ENCODE peak calls at places on chromosome 9, in four cellular contexts. One of them, this sample, is unnamed.

GRCh38 chr9:115117999-115118470 is at the start of gene TNC:
- DNase-seq in endodermal cell: peak
- DNase-seq in Peyer's patch: peak
- DNase-seq in AG09319: no peak
- DNase-seq in this sample: no peak

GRCh38 chr9:130137870-130138653 is 34.1 kb upstream of the NCS1 start:
- DNase-seq in endodermal cell: peak
- DNase-seq in Peyer's patch: peak
- DNase-seq in AG09319: peak
- DNase-seq in this sample: no peak

GRCh38 chr9:6302417-6302816 is 25.8 kb upstream of the TPD52L3 start:
- DNase-seq in endodermal cell: no peak
- DNase-seq in Peyer's patch: no peak
- DNase-seq in AG09319: no peak
- DNase-seq in this sample: no peak

GRCh38 chr9:111965566-111966019 is 69.0 kb downstream of the UGCG start:
- DNase-seq in endodermal cell: no peak
- DNase-seq in Peyer's patch: no peak
- DNase-seq in AG09319: peak
- DNase-seq in this sample: no peak

GRCh38 chr9:83242066-83242465 is 179.1 kb upstream of the RASEF start:
- DNase-seq in endodermal cell: no peak
- DNase-seq in Peyer's patch: no peak
- DNase-seq in AG09319: no peak
- DNase-seq in this sample: no peak

GRCh38 chr9:36486454-36486932 is 86.2 kb upstream of the MELK start:
- DNase-seq in endodermal cell: no peak
- DNase-seq in Peyer's patch: peak
- DNase-seq in AG09319: no peak
- DNase-seq in this sample: peak

GRCh38 chr9:118331622-118332045 is 627.4 kb downstream of the TLR4 start:
- DNase-seq in endodermal cell: no peak
- DNase-seq in Peyer's patch: no peak
- DNase-seq in AG09319: no peak
- DNase-seq in this sample: no peak

GRCh38 chr9:25964239-25964638 is 286.0 kb upstream of the TUSC1 start:
- DNase-seq in endodermal cell: peak
- DNase-seq in Peyer's patch: no peak
- DNase-seq in AG09319: peak
- DNase-seq in this sample: no peak

GRCh38 chr9:88387035-88387732 is 1.1 kb upstream of the SPIN1 start:
- DNase-seq in endodermal cell: no peak
- DNase-seq in Peyer's patch: peak
- DNase-seq in AG09319: no peak
- DNase-seq in this sample: no peak

GRCh38 chr9:19022206-19022605 is 10.8 kb downstream of the SAXO1 start:
- DNase-seq in endodermal cell: no peak
- DNase-seq in Peyer's patch: no peak
- DNase-seq in AG09319: no peak
- DNase-seq in this sample: no peak

GRCh38 chr9:22682536-22683392 is 236.1 kb downstream of the DMRTA1 start:
- DNase-seq in endodermal cell: no peak
- DNase-seq in Peyer's patch: no peak
- DNase-seq in AG09319: peak
- DNase-seq in this sample: no peak

GRCh38 chr9:18821794-18822193 is 211.2 kb downstream of the SAXO1 start:
- DNase-seq in endodermal cell: no peak
- DNase-seq in Peyer's patch: no peak
- DNase-seq in AG09319: peak
- DNase-seq in this sample: no peak

GRCh38 chr9:101311759-101312420 is 72.9 kb downstream of the BAAT start:
- DNase-seq in endodermal cell: no peak
- DNase-seq in Peyer's patch: no peak
- DNase-seq in AG09319: peak
- DNase-seq in this sample: no peak

GRCh38 chr9:133274236-133275104 is 531 bp downstream of the ABO start:
- DNase-seq in endodermal cell: peak
- DNase-seq in Peyer's patch: peak
- DNase-seq in AG09319: no peak
- DNase-seq in this sample: no peak

GRCh38 chr9:93480262-93480661 is 26.9 kb upstream of the FAM120AOS start:
- DNase-seq in endodermal cell: peak
- DNase-seq in Peyer's patch: no peak
- DNase-seq in AG09319: no peak
- DNase-seq in this sample: no peak

GRCh38 chr9:113995963-113996362 is 82.1 kb downstream of the AMBP start:
- DNase-seq in endodermal cell: peak
- DNase-seq in Peyer's patch: peak
- DNase-seq in AG09319: no peak
- DNase-seq in this sample: no peak

GRCh38 chr9:134622896-134623407 is 18.7 kb upstream of the COL5A1 start:
- DNase-seq in endodermal cell: peak
- DNase-seq in Peyer's patch: peak
- DNase-seq in AG09319: no peak
- DNase-seq in this sample: no peak

GRCh38 chr9:35792044-35792813 is 838 bp downstream of the NPR2 start:
- DNase-seq in endodermal cell: no peak
- DNase-seq in Peyer's patch: no peak
- DNase-seq in AG09319: no peak
- DNase-seq in this sample: no peak

GRCh38 chr9:126166291-126166690 is 160.3 kb upstream of the MVB12B start:
- DNase-seq in endodermal cell: no peak
- DNase-seq in Peyer's patch: no peak
- DNase-seq in AG09319: no peak
- DNase-seq in this sample: no peak

GRCh38 chr9:136950656-136951030 is 1.4 kb upstream of the LCN12 start:
- DNase-seq in endodermal cell: no peak
- DNase-seq in Peyer's patch: no peak
- DNase-seq in AG09319: no peak
- DNase-seq in this sample: no peak

GRCh38 chr9:113237026-113237425 is 15.7 kb downstream of the SLC31A1 start:
- DNase-seq in endodermal cell: no peak
- DNase-seq in Peyer's patch: no peak
- DNase-seq in AG09319: no peak
- DNase-seq in this sample: no peak

GRCh38 chr9:79763861-79764260 is 192.1 kb downstream of the TLE4 start:
- DNase-seq in endodermal cell: no peak
- DNase-seq in Peyer's patch: no peak
- DNase-seq in AG09319: no peak
- DNase-seq in this sample: no peak

GRCh38 chr9:18297532-18297872 is 176.5 kb upstream of the ADAMTSL1 start:
- DNase-seq in endodermal cell: peak
- DNase-seq in Peyer's patch: no peak
- DNase-seq in AG09319: no peak
- DNase-seq in this sample: no peak

GRCh38 chr9:107336718-107337360 is 53.8 kb downstream of the RAD23B start:
- DNase-seq in endodermal cell: no peak
- DNase-seq in Peyer's patch: no peak
- DNase-seq in AG09319: peak
- DNase-seq in this sample: no peak

GRCh38 chr9:110278080-110278707 is 21.9 kb upstream of the TXN start:
- DNase-seq in endodermal cell: no peak
- DNase-seq in Peyer's patch: no peak
- DNase-seq in AG09319: no peak
- DNase-seq in this sample: no peak

GRCh38 chr9:85224729-85225128 is 517.0 kb downstream of the AGTPBP1 start:
- DNase-seq in endodermal cell: no peak
- DNase-seq in Peyer's patch: no peak
- DNase-seq in AG09319: peak
- DNase-seq in this sample: no peak

GRCh38 chr9:16178294-16178693 is 625.5 kb downstream of the CCDC171 start:
- DNase-seq in endodermal cell: no peak
- DNase-seq in Peyer's patch: no peak
- DNase-seq in AG09319: no peak
- DNase-seq in this sample: no peak

GRCh38 chr9:103992938-103993595 is 101.0 kb upstream of the SMC2 start:
- DNase-seq in endodermal cell: no peak
- DNase-seq in Peyer's patch: no peak
- DNase-seq in AG09319: no peak
- DNase-seq in this sample: no peak

GRCh38 chr9:81578606-81579005 is 110.7 kb downstream of the TLE1 start:
- DNase-seq in endodermal cell: no peak
- DNase-seq in Peyer's patch: no peak
- DNase-seq in AG09319: no peak
- DNase-seq in this sample: no peak

GRCh38 chr9:81552571-81552970 is 136.8 kb downstream of the TLE1 start:
- DNase-seq in endodermal cell: no peak
- DNase-seq in Peyer's patch: no peak
- DNase-seq in AG09319: no peak
- DNase-seq in this sample: no peak

GRCh38 chr9:123757960-123758359 is 172.0 kb downstream of the DENND1A start:
- DNase-seq in endodermal cell: no peak
- DNase-seq in Peyer's patch: no peak
- DNase-seq in AG09319: no peak
- DNase-seq in this sample: no peak

GRCh38 chr9:73548201-73548600 is 396.5 kb downstream of the ANXA1 start:
- DNase-seq in endodermal cell: no peak
- DNase-seq in Peyer's patch: no peak
- DNase-seq in AG09319: no peak
- DNase-seq in this sample: no peak

GRCh38 chr9:133477992-133478850 is 678 bp downstream of the SLC2A6 start:
- DNase-seq in endodermal cell: peak
- DNase-seq in Peyer's patch: no peak
- DNase-seq in AG09319: no peak
- DNase-seq in this sample: no peak

GRCh38 chr9:107373809-107374208 is 90.7 kb downstream of the RAD23B start:
- DNase-seq in endodermal cell: no peak
- DNase-seq in Peyer's patch: no peak
- DNase-seq in AG09319: no peak
- DNase-seq in this sample: no peak

GRCh38 chr9:4225291-4226119 is 74.4 kb downstream of the GLIS3 start:
- DNase-seq in endodermal cell: no peak
- DNase-seq in Peyer's patch: no peak
- DNase-seq in AG09319: no peak
- DNase-seq in this sample: no peak

GRCh38 chr9:129639034-129639630 is 2.8 kb downstream of the ASB6 start:
- DNase-seq in endodermal cell: no peak
- DNase-seq in Peyer's patch: no peak
- DNase-seq in AG09319: no peak
- DNase-seq in this sample: no peak

GRCh38 chr9:77848897-77849296 is 182.7 kb downstream of the GNAQ start:
- DNase-seq in endodermal cell: no peak
- DNase-seq in Peyer's patch: no peak
- DNase-seq in AG09319: peak
- DNase-seq in this sample: no peak

GRCh38 chr9:94705162-94705712 is 21.3 kb upstream of the AOPEP start:
- DNase-seq in endodermal cell: no peak
- DNase-seq in Peyer's patch: no peak
- DNase-seq in AG09319: no peak
- DNase-seq in this sample: no peak
- TF ChIP-seq CTCF in endodermal cell: no peak
- TF ChIP-seq CTCF in Peyer's patch: no peak
- TF ChIP-seq CTCF in AG09319: no peak
- TF ChIP-seq CTCF in this sample: no peak

GRCh38 chr9:91421022-91421765 is 2.4 kb downstream of the NFIL3 start:
- DNase-seq in endodermal cell: peak
- DNase-seq in Peyer's patch: peak
- DNase-seq in AG09319: no peak
- DNase-seq in this sample: no peak
- TF ChIP-seq CTCF in endodermal cell: peak
- TF ChIP-seq CTCF in Peyer's patch: no peak
- TF ChIP-seq CTCF in AG09319: peak
- TF ChIP-seq CTCF in this sample: no peak

GRCh38 chr9:33942471-33943083 is 106.1 kb downstream of the UBAP2 start:
- DNase-seq in endodermal cell: no peak
- DNase-seq in Peyer's patch: no peak
- DNase-seq in AG09319: peak
- DNase-seq in this sample: no peak
- TF ChIP-seq CTCF in endodermal cell: peak
- TF ChIP-seq CTCF in Peyer's patch: no peak
- TF ChIP-seq CTCF in AG09319: peak
- TF ChIP-seq CTCF in this sample: no peak

GRCh38 chr9:68685770-68686169 is 19.3 kb upstream of the PIP5K1B start:
- DNase-seq in endodermal cell: peak
- DNase-seq in Peyer's patch: no peak
- DNase-seq in AG09319: no peak
- DNase-seq in this sample: no peak
- TF ChIP-seq CTCF in endodermal cell: peak
- TF ChIP-seq CTCF in Peyer's patch: peak
- TF ChIP-seq CTCF in AG09319: no peak
- TF ChIP-seq CTCF in this sample: no peak

GRCh38 chr9:135896205-135896604 is 11.1 kb downstream of the CAMSAP1 start:
- DNase-seq in endodermal cell: no peak
- DNase-seq in Peyer's patch: no peak
- DNase-seq in AG09319: no peak
- DNase-seq in this sample: no peak

GRCh38 chr9:135895202-135895848 is 12.0 kb downstream of the CAMSAP1 start:
- DNase-seq in endodermal cell: no peak
- DNase-seq in Peyer's patch: no peak
- DNase-seq in AG09319: no peak
- DNase-seq in this sample: no peak

GRCh38 chr9:135890896-135891631 is 16.3 kb downstream of the CAMSAP1 start:
- DNase-seq in endodermal cell: no peak
- DNase-seq in Peyer's patch: no peak
- DNase-seq in AG09319: no peak
- DNase-seq in this sample: no peak

GRCh38 chr9:135890190-135890861 is 17.0 kb downstream of the CAMSAP1 start:
- DNase-seq in endodermal cell: peak
- DNase-seq in Peyer's patch: no peak
- DNase-seq in AG09319: no peak
- DNase-seq in this sample: no peak

DNA sequence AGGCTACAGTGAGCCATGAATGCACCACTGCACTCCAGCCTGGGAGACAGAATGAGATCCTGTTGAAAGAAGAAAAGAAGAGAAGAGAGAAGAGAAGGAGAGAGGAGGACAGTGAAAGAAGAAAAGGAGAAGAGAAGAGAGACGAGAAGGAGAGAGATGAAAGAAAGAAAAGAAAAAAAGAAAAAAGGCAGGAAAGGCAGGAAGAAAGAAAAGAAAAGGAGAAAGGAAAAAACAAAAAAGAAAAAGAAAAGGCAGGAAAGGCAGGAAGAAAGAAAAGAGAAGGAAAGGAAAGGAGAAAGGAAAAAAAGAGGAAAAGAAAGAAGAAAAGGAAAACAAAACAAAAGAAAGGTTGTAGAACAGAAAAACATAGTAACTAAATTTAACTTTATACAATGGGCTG is 14.2 kb downstream of the CAMSAP1 start:
- DNase-seq in endodermal cell: no peak
- DNase-seq in Peyer's patch: no peak
- DNase-seq in AG09319: no peak
- DNase-seq in this sample: no peak
- TF ChIP-seq CTCF in endodermal cell: no peak
- TF ChIP-seq CTCF in Peyer's patch: no peak
- TF ChIP-seq CTCF in AG09319: no peak
- TF ChIP-seq CTCF in this sample: no peak